ENCODE peak calls at places on chromosomes 3 and 15, in nine cellular contexts. F is colonic mucosa, W is kidney, S is H9, Z is fibroblast of lung, R is PC-3, Q is mammary epithelial cell, K is H1, Y is DND-41. B is an unnamed sample.

GRCh38 chr3:122186372-122186771 is 2.9 kb downstream of the CASR start:
- DNase-seq in F (peak; percentile 54), W (no peak), S (no peak), Z (no peak), R (no peak), Q (no peak), K (no peak), Y (no peak), B (no peak)

GRCh38 chr3:55485208-55485791 is 1.8 kb downstream of the WNT5A start:
- DNase-seq in F (peak; percentile 75), W (peak; percentile 92), S (peak; percentile 88), Z (peak; percentile 86), R (peak; percentile 82), Q (peak; percentile 62), K (no peak), Y (no peak), B (no peak)

GRCh38 chr3:191005790-191006189 is 143.3 kb upstream of the GMNC start:
- DNase-seq in F (no peak), W (no peak), S (peak; percentile 39), Z (peak; percentile 23), R (no peak), Q (no peak), K (peak; percentile 34), Y (no peak), B (peak; percentile 66)

GRCh38 chr3:138833908-138834358 is 795 bp downstream of the PIK3CB start:
- DNase-seq in F (no peak), W (no peak), S (no peak), Z (peak; percentile 23), R (no peak), Q (peak; percentile 39), K (no peak), Y (peak; percentile 21), B (no peak)

GRCh38 chr15:73685561-73685960 is 1.4 kb downstream of the CD276 start:
- DNase-seq in F (no peak), W (no peak), S (no peak), Z (no peak), R (no peak), Q (no peak), K (no peak), Y (no peak), B (no peak)

GRCh38 chr3:43455233-43455632 is 166.6 kb downstream of the ANO10 start:
- DNase-seq in F (no peak), W (no peak), S (no peak), Z (peak; percentile 80), R (peak; percentile 75), Q (peak; percentile 62), K (no peak), Y (no peak), B (no peak)

GRCh38 chr3:144763878-144764454 is 792.3 kb downstream of the DIPK2A start:
- DNase-seq in F (no peak), W (no peak), S (no peak), Z (no peak), R (no peak), Q (peak; percentile 5), K (no peak), Y (peak; percentile 11), B (no peak)

GRCh38 chr15:40282144-40282869 is 557 bp downstream of the ANKRD63 start:
- DNase-seq in F (peak; percentile 60), W (no peak), S (peak; percentile 74), Z (peak; percentile 24), R (peak; percentile 43), Q (peak; percentile 53), K (no peak), Y (no peak), B (no peak)

GRCh38 chr3:194687638-194688206 is 2.0 kb downstream of the FAM43A start:
- DNase-seq in F (peak; percentile 83), W (peak; percentile 93), S (peak; percentile 94), Z (peak; percentile 69), R (peak; percentile 87), Q (peak; percentile 39), K (peak; percentile 51), Y (no peak), B (no peak)

GRCh38 chr15:74438696-74439316 is 5.0 kb upstream of the SEMA7A start:
- DNase-seq in F (peak; percentile 67), W (peak; percentile 81), S (peak; percentile 80), Z (peak; percentile 69), R (peak; percentile 89), Q (peak; percentile 73), K (no peak), Y (peak; percentile 81), B (peak; percentile 63)

GRCh38 chr15:68795298-68795848 is 25.3 kb downstream of the ANP32A start:
- DNase-seq in F (peak; percentile 93), W (peak; percentile 97), S (peak; percentile 94), Z (peak; percentile 84), R (no peak), Q (peak; percentile 97), K (peak; percentile 72), Y (no peak), B (peak; percentile 91)

DNA sequence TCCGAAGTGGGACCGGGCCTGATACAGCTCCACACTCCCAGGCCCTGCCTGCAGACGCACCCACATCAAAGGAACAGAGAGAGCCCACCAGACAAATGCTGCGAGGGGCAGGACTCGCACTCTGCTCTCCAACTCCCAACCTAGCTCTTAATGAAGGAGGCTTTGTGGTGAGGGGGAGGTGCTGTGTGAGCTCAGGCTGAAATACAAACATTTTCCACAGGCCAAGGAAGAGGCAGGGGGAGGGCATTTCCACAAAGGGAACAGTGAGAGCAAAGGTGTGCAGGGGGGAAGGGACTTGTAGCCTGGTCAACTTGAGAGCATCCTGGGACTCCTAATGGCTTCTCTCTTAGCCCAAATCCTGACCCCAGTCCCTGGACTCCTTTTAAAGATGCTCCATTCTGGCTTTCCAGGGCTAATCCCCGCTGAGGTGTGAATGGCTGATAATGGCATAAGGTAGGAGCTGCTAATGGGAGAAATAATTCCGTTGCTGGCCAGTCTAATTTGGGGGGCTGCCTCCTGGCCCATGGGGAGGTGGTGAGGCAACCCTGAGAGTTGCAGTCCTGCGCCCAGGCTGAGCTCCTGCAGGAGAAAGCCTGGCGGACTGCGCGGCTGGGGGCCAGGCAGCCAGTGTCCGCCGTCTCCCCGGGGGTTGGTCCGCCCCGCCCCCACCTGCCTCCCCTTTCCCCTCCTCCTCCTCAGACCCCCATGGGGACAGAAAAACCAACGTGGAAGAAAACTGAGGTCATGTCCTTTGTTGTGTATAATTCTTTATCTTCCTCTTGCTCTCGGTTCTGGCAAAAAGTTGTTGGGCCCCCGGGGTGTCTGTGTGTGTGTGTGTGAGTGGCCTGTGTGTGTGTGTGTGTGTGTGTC is 9.5 kb downstream of the LINGO1 start:
- DNase-seq in F (no peak), W (no peak), S (no peak), Z (no peak), R (no peak), Q (no peak), K (no peak), Y (no peak), B (no peak)
- H3K9ac ChIP-seq in F (no peak overlapping the region), W (no peak overlapping the region), S (peak overlapping the region; percentile 26), Z (no peak overlapping the region), R (no peak overlapping the region), Q (no peak overlapping the region), K (peak overlapping the region; percentile 71), Y (no peak overlapping the region), B (peak overlapping the region; percentile 71)

DNA sequence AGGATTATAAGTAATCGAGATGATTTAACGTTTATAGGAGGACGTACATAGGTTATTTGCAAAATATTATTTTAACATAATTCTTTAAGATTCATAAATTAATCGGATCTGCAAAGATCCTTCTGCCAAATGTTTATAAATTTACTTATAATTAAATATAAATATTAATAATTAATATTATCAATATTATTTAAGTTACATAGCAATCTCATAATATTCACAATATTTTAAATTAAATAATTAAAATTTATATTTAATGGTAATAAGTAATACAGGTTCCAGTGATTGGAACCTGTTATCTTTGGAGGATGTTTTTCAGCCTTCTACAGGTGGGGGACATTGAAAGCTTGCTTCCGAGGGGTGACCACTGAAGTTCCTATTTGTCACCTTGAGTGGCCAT is 16.1 kb downstream of the WDR53 start:
- DNase-seq in F (no peak), W (no peak), S (no peak), Z (no peak), R (no peak), Q (no peak), K (no peak), Y (no peak), B (no peak)
- H3K9me3 ChIP-seq in F (no peaks in the 10 kb centered on the region), W (no peaks in the 10 kb centered on the region), S (no peaks in the 10 kb centered on the region), Z (no peaks in the 10 kb centered on the region), R (no peaks in the 10 kb centered on the region), Q (peaks cover 12% of the 10 kb centered on the region), K (peaks cover 7% of the 10 kb centered on the region), Y (peaks cover 18% of the 10 kb centered on the region), B (peaks cover 31% of the 10 kb centered on the region)

GRCh38 chr3:64668582-64669510 is 19.0 kb downstream of the ADAMTS9 start:
- DNase-seq in F (no peak), W (peak; percentile 56), S (no peak), Z (no peak), R (no peak), Q (no peak), K (no peak), Y (no peak), B (no peak)

GRCh38 chr3:64667887-64668581 is 19.8 kb downstream of the ADAMTS9 start:
- DNase-seq in F (no peak), W (peak; percentile 79), S (no peak), Z (no peak), R (no peak), Q (no peak), K (no peak), Y (no peak), B (no peak)

GRCh38 chr3:64666171-64666581 is 21.6 kb downstream of the ADAMTS9 start:
- DNase-seq in F (no peak), W (peak; percentile 85), S (no peak), Z (peak; percentile 60), R (no peak), Q (peak; percentile 16), K (no peak), Y (no peak), B (no peak)

GRCh38 chr3:64664397-64664796 is 23.4 kb downstream of the ADAMTS9 start:
- DNase-seq in F (no peak), W (no peak), S (no peak), Z (no peak), R (no peak), Q (no peak), K (no peak), Y (no peak), B (no peak)

GRCh38 chr3:64667138-64667537 is 20.7 kb downstream of the ADAMTS9 start:
- DNase-seq in F (no peak), W (no peak), S (no peak), Z (no peak), R (no peak), Q (peak; percentile 12), K (no peak), Y (no peak), B (no peak)
- H3K9ac ChIP-seq in F (no peak overlapping the region), W (no peak overlapping the region), S (no peak overlapping the region), Z (no peak overlapping the region), R (no peak overlapping the region), Q (no peak overlapping the region), K (no peak overlapping the region), Y (no peak overlapping the region), B (no peak overlapping the region)

GRCh38 chr3:28948685-28949084 is 332.2 kb upstream of the RBMS3 start:
- DNase-seq in F (no peak), W (no peak), S (no peak), Z (no peak), R (no peak), Q (no peak), K (no peak), Y (no peak), B (no peak)

GRCh38 chr3:28950614-28951013 is 330.3 kb upstream of the RBMS3 start:
- DNase-seq in F (no peak), W (no peak), S (no peak), Z (no peak), R (no peak), Q (no peak), K (no peak), Y (no peak), B (no peak)

GRCh38 chr3:28951773-28952556 is 328.9 kb upstream of the RBMS3 start:
- DNase-seq in F (no peak), W (no peak), S (no peak), Z (no peak), R (peak; percentile 77), Q (no peak), K (no peak), Y (no peak), B (no peak)

GRCh38 chr3:28949580-28949979 is 331.3 kb upstream of the RBMS3 start:
- DNase-seq in F (no peak), W (no peak), S (no peak), Z (no peak), R (peak; percentile 66), Q (peak; percentile 40), K (no peak), Y (no peak), B (no peak)
- H3K9me3 ChIP-seq in F (no peaks in the 10 kb centered on the region), W (no peaks in the 10 kb centered on the region), S (no peaks in the 10 kb centered on the region), Z (no peaks in the 10 kb centered on the region), R (no peaks in the 10 kb centered on the region), Q (no peaks in the 10 kb centered on the region), K (no peaks in the 10 kb centered on the region), Y (no peaks in the 10 kb centered on the region), B (no peaks in the 10 kb centered on the region)

B was measured in NT2/D1.